ENCODE peak calls at places on chromosomes 11 and 22, in four cellular contexts. One of them, this sample, is unnamed.

GRCh38 chr11:64850979-64851567 is 6.6 kb upstream of the CDC42BPG start:
- DNase-seq in activated CD4-positive, alpha-beta T cell treated with anti-CD3 and anti-CD28 coated beads, Interleukin-2, amount 50 U/mL, for 1 hour: no peak
- DNase-seq in HEK293T: no peak
- DNase-seq in germinal center: peak
- DNase-seq in this sample: no peak

GRCh38 chr11:11827272-11827671 is 14.5 kb upstream of the USP47 start:
- DNase-seq in activated CD4-positive, alpha-beta T cell treated with anti-CD3 and anti-CD28 coated beads, Interleukin-2, amount 50 U/mL, for 1 hour: no peak
- DNase-seq in germinal center: no peak
- DNase-seq in HEK293T: no peak
- DNase-seq in this sample: no peak

GRCh38 chr22:37282385-37282677 is at the start of gene CYTH4:
- DNase-seq in activated CD4-positive, alpha-beta T cell treated with anti-CD3 and anti-CD28 coated beads, Interleukin-2, amount 50 U/mL, for 1 hour: peak
- DNase-seq in HEK293T: no peak
- DNase-seq in germinal center: peak
- DNase-seq in this sample: no peak

GRCh38 chr22:50084085-50084484 is 1.1 kb downstream of the MLC1 start:
- DNase-seq in germinal center: no peak
- DNase-seq in HEK293T: no peak
- DNase-seq in activated CD4-positive, alpha-beta T cell treated with anti-CD3 and anti-CD28 coated beads, Interleukin-2, amount 50 U/mL, for 1 hour: no peak
- DNase-seq in this sample: no peak

GRCh38 chr11:123304828-123305530 is 109.9 kb upstream of the CLMP start:
- DNase-seq in germinal center: peak
- DNase-seq in activated CD4-positive, alpha-beta T cell treated with anti-CD3 and anti-CD28 coated beads, Interleukin-2, amount 50 U/mL, for 1 hour: no peak
- DNase-seq in HEK293T: no peak
- DNase-seq in this sample: no peak

GRCh38 chr22:46770151-46770641 is 7.7 kb downstream of the TBC1D22A start:
- DNase-seq in activated CD4-positive, alpha-beta T cell treated with anti-CD3 and anti-CD28 coated beads, Interleukin-2, amount 50 U/mL, for 1 hour: no peak
- DNase-seq in HEK293T: no peak
- DNase-seq in germinal center: no peak
- DNase-seq in this sample: no peak

GRCh38 chr11:86151188-86152005 is 82.5 kb upstream of the PICALM start:
- DNase-seq in germinal center: no peak
- DNase-seq in activated CD4-positive, alpha-beta T cell treated with anti-CD3 and anti-CD28 coated beads, Interleukin-2, amount 50 U/mL, for 1 hour: no peak
- DNase-seq in HEK293T: no peak
- DNase-seq in this sample: no peak

GRCh38 chr22:41526802-41527799 is 17.2 kb downstream of the POLR3H start:
- DNase-seq in germinal center: peak
- DNase-seq in activated CD4-positive, alpha-beta T cell treated with anti-CD3 and anti-CD28 coated beads, Interleukin-2, amount 50 U/mL, for 1 hour: peak
- DNase-seq in HEK293T: peak
- DNase-seq in this sample: no peak

GRCh38 chr11:86551286-86551685 is 121.1 kb downstream of the ME3 start:
- DNase-seq in activated CD4-positive, alpha-beta T cell treated with anti-CD3 and anti-CD28 coated beads, Interleukin-2, amount 50 U/mL, for 1 hour: no peak
- DNase-seq in HEK293T: no peak
- DNase-seq in germinal center: no peak
- DNase-seq in this sample: peak

GRCh38 chr11:10443152-10443551 is 11.9 kb upstream of the AMPD3 start:
- DNase-seq in germinal center: no peak
- DNase-seq in HEK293T: no peak
- DNase-seq in activated CD4-positive, alpha-beta T cell treated with anti-CD3 and anti-CD28 coated beads, Interleukin-2, amount 50 U/mL, for 1 hour: no peak
- DNase-seq in this sample: no peak

GRCh38 chr11:69638941-69639681 is 1.8 kb upstream of the CCND1 start:
- DNase-seq in activated CD4-positive, alpha-beta T cell treated with anti-CD3 and anti-CD28 coated beads, Interleukin-2, amount 50 U/mL, for 1 hour: peak
- DNase-seq in HEK293T: peak
- DNase-seq in germinal center: peak
- DNase-seq in this sample: peak

GRCh38 chr11:113110046-113110445 is 148.8 kb downstream of the NCAM1 start:
- DNase-seq in HEK293T: no peak
- DNase-seq in activated CD4-positive, alpha-beta T cell treated with anti-CD3 and anti-CD28 coated beads, Interleukin-2, amount 50 U/mL, for 1 hour: no peak
- DNase-seq in germinal center: no peak
- DNase-seq in this sample: no peak

GRCh38 chr22:46088541-46089311 is 61.6 kb upstream of the PPARA start:
- DNase-seq in HEK293T: no peak
- DNase-seq in germinal center: no peak
- DNase-seq in activated CD4-positive, alpha-beta T cell treated with anti-CD3 and anti-CD28 coated beads, Interleukin-2, amount 50 U/mL, for 1 hour: no peak
- DNase-seq in this sample: no peak

GRCh38 chr11:74572349-74572748 is 20.0 kb upstream of the POLD3 start:
- DNase-seq in HEK293T: no peak
- DNase-seq in activated CD4-positive, alpha-beta T cell treated with anti-CD3 and anti-CD28 coated beads, Interleukin-2, amount 50 U/mL, for 1 hour: no peak
- DNase-seq in germinal center: no peak
- DNase-seq in this sample: no peak

GRCh38 chr11:132627981-132628380 is 904.3 kb downstream of the OPCML start:
- DNase-seq in activated CD4-positive, alpha-beta T cell treated with anti-CD3 and anti-CD28 coated beads, Interleukin-2, amount 50 U/mL, for 1 hour: no peak
- DNase-seq in HEK293T: no peak
- DNase-seq in germinal center: no peak
- DNase-seq in this sample: no peak

GRCh38 chr11:128399186-128399585 is 188.2 kb downstream of the ETS1 start:
- DNase-seq in germinal center: peak
- DNase-seq in HEK293T: no peak
- DNase-seq in activated CD4-positive, alpha-beta T cell treated with anti-CD3 and anti-CD28 coated beads, Interleukin-2, amount 50 U/mL, for 1 hour: no peak
- DNase-seq in this sample: no peak

GRCh38 chr11:38547464-38547863 is 1949.4 kb upstream of the RAG2 start:
- DNase-seq in activated CD4-positive, alpha-beta T cell treated with anti-CD3 and anti-CD28 coated beads, Interleukin-2, amount 50 U/mL, for 1 hour: no peak
- DNase-seq in HEK293T: no peak
- DNase-seq in germinal center: no peak
- DNase-seq in this sample: no peak

GRCh38 chr11:32290783-32291182 is 144.6 kb downstream of the WT1 start:
- DNase-seq in HEK293T: no peak
- DNase-seq in germinal center: no peak
- DNase-seq in activated CD4-positive, alpha-beta T cell treated with anti-CD3 and anti-CD28 coated beads, Interleukin-2, amount 50 U/mL, for 1 hour: no peak
- DNase-seq in this sample: no peak

GRCh38 chr11:75771646-75772410 is 3.2 kb downstream of the DGAT2 start:
- DNase-seq in HEK293T: no peak
- DNase-seq in activated CD4-positive, alpha-beta T cell treated with anti-CD3 and anti-CD28 coated beads, Interleukin-2, amount 50 U/mL, for 1 hour: no peak
- DNase-seq in germinal center: no peak
- DNase-seq in this sample: no peak

GRCh38 chr22:49367016-49367697 is 460.5 kb downstream of the BRD1 start:
- DNase-seq in activated CD4-positive, alpha-beta T cell treated with anti-CD3 and anti-CD28 coated beads, Interleukin-2, amount 50 U/mL, for 1 hour: no peak
- DNase-seq in HEK293T: no peak
- DNase-seq in germinal center: no peak
- DNase-seq in this sample: no peak

GRCh38 chr11:62601114-62601363 is 626 bp downstream of the MTA2 start:
- DNase-seq in activated CD4-positive, alpha-beta T cell treated with anti-CD3 and anti-CD28 coated beads, Interleukin-2, amount 50 U/mL, for 1 hour: peak
- DNase-seq in HEK293T: no peak
- DNase-seq in germinal center: peak
- DNase-seq in this sample: peak

GRCh38 chr22:29587938-29588699 is 7.2 kb upstream of the NIPSNAP1 start:
- DNase-seq in activated CD4-positive, alpha-beta T cell treated with anti-CD3 and anti-CD28 coated beads, Interleukin-2, amount 50 U/mL, for 1 hour: no peak
- DNase-seq in HEK293T: no peak
- DNase-seq in germinal center: no peak
- DNase-seq in this sample: no peak

GRCh38 chr11:125514336-125515101 is 18.5 kb upstream of the FEZ1 start:
- DNase-seq in activated CD4-positive, alpha-beta T cell treated with anti-CD3 and anti-CD28 coated beads, Interleukin-2, amount 50 U/mL, for 1 hour: peak
- DNase-seq in HEK293T: no peak
- DNase-seq in germinal center: peak
- DNase-seq in this sample: peak